ENCODE peak calls at places on chromosomes 13 and 19, in nine cellular contexts. S, I, K, T, J, E, M, V and R are unnamed samples.
A peak's percentile ranks its signal among the peaks of the same experiment; 100 is the strongest.

GRCh38 chr19:14434157-14434501 is 1.0 kb downstream of the PKN1 start:
- DNase-seq in V (no peak), M (no peak), S (no peak), E (no peak), K (no peak), J (no peak), T (no peak), I (no peak), R (no peak)

GRCh38 chr13:98390086-98390697 is 186.7 kb downstream of the STK24 start:
- DNase-seq in T (peak; percentile 19), J (no peak), S (no peak), M (no peak), V (no peak), I (no peak), E (no peak), K (no peak), R (peak; percentile 32)

GRCh38 chr13:64546371-64546770 is 2683.8 kb downstream of the PCDH9 start:
- DNase-seq in K (no peak), J (no peak), V (no peak), M (no peak), E (no peak), T (no peak), S (no peak), I (no peak), R (no peak)

GRCh38 chr19:17948967-17949930 is 16.4 kb downstream of the CCDC124 start:
- DNase-seq in J (no peak), I (no peak), E (no peak), K (peak; percentile 45), S (peak; percentile 32), V (no peak), T (peak; percentile 65), M (no peak), R (no peak)

GRCh38 chr19:10120538-10121198 is 969 bp upstream of the EIF3G start:
- DNase-seq in E (no peak), I (no peak), S (no peak), M (peak; percentile 88), V (peak; percentile 94), K (no peak), J (no peak), T (no peak), R (peak; percentile 79)

GRCh38 chr13:110525328-110526319 is 35.9 kb downstream of the RAB20 start:
- DNase-seq in M (no peak), V (no peak), J (no peak), E (peak; percentile 18), S (no peak), T (no peak), I (no peak), K (no peak), R (peak; percentile 54)

GRCh38 chr13:53260594-53260993 is 232.0 kb downstream of the OLFM4 start:
- DNase-seq in M (no peak), T (no peak), K (no peak), S (no peak), V (no peak), J (no peak), E (no peak), I (no peak), R (no peak)

GRCh38 chr13:45092668-45093067 is 27.6 kb upstream of the GTF2F2 start:
- DNase-seq in T (no peak), J (no peak), V (peak; percentile 88), K (no peak), M (peak; percentile 56), E (no peak), I (no peak), S (no peak), R (no peak)

GRCh38 chr13:25881136-25881926 is 170.5 kb downstream of the SHISA2 start:
- DNase-seq in S (no peak), K (no peak), J (no peak), E (peak; percentile 77), I (no peak), V (no peak), T (no peak), M (no peak), R (peak; percentile 10)

GRCh38 chr19:2443785-2444182 is 13.0 kb downstream of the LMNB2 start:
- DNase-seq in V (no peak), K (no peak), E (no peak), S (no peak), J (peak; percentile 36), T (no peak), I (no peak), M (no peak), R (no peak)

GRCh38 chr19:51410950-51411748 is 6.3 kb downstream of the SIGLEC10 start:
- DNase-seq in K (no peak), M (no peak), S (no peak), E (no peak), V (no peak), T (no peak), I (peak; percentile 56), J (no peak), R (no peak)

GRCh38 chr19:29708553-29709439 is 6.3 kb downstream of the C19orf12 start:
- DNase-seq in V (no peak), I (no peak), J (no peak), M (no peak), S (no peak), E (no peak), K (no peak), T (no peak), R (no peak)

GRCh38 chr19:47106819-47107200 is 6.8 kb downstream of the ZC3H4 start:
- DNase-seq in S (no peak), E (no peak), K (no peak), I (no peak), J (no peak), T (no peak), M (no peak), V (no peak), R (peak; percentile 59)

GRCh38 chr13:35796627-35797026 is 320.1 kb upstream of the MAB21L1 start:
- DNase-seq in S (no peak), I (no peak), T (no peak), E (no peak), M (no peak), V (no peak), J (no peak), K (no peak), R (peak; percentile 10)

GRCh38 chr13:73406454-73406853 is 347.6 kb downstream of the KLF5 start:
- DNase-seq in M (peak; percentile 39), V (no peak), I (no peak), J (no peak), S (no peak), E (no peak), T (no peak), K (no peak), R (no peak)

GRCh38 chr19:4531562-4532165 is 3.4 kb downstream of the PLIN5 start:
- DNase-seq in E (no peak), S (no peak), M (no peak), I (no peak), J (no peak), T (no peak), K (no peak), V (no peak), R (no peak)

GRCh38 chr13:73072501-73072900 is 13.7 kb downstream of the KLF5 start:
- DNase-seq in J (no peak), E (no peak), V (no peak), K (no peak), T (no peak), I (no peak), S (no peak), M (no peak), R (no peak)

GRCh38 chr13:48954086-48954485 is 21.6 kb upstream of the FNDC3A start:
- DNase-seq in T (no peak), S (no peak), V (peak; percentile 18), E (no peak), M (peak; percentile 23), K (no peak), J (no peak), I (no peak), R (peak; percentile 9)

GRCh38 chr19:38653028-38653571 is 5.7 kb downstream of the ACTN4 start:
- DNase-seq in J (no peak), E (peak; percentile 8), T (peak; percentile 9), K (no peak), S (no peak), V (peak; percentile 43), I (no peak), M (peak; percentile 69), R (no peak)

GRCh38 chr13:99354371-99354951 is 47.3 kb upstream of the GPR183 start:
- DNase-seq in V (peak; percentile 88), E (no peak), K (no peak), J (no peak), T (peak; percentile 72), M (peak; percentile 63), I (no peak), S (no peak), R (no peak)

GRCh38 chr13:25300861-25301346 is 521 bp upstream of the NUP58 start:
- DNase-seq in J (peak; percentile 63), I (peak; percentile 83), M (no peak), T (no peak), K (no peak), E (no peak), V (peak; percentile 50), S (peak; percentile 28), R (no peak)

GRCh38 chr13:90532861-90533260 is 814.6 kb upstream of the MIR17HG start:
- DNase-seq in S (no peak), I (no peak), T (no peak), M (no peak), E (no peak), K (no peak), J (no peak), V (no peak), R (no peak)

GRCh38 chr19:28785961-28786360 is 427.0 kb downstream of the UQCRFS1 start:
- DNase-seq in V (no peak), J (no peak), M (no peak), K (peak; percentile 19), T (peak; percentile 18), E (no peak), S (no peak), I (no peak), R (no peak)